ENCODE peak calls at places on chromosome 3, in seven cellular contexts. M, D, R, A, B, H and E are unnamed samples.

GRCh38 chr3:179898024-179898423 is 138.7 kb downstream of the PEX5L start:
- DNase-seq in M (no peak), R (peak), H (no peak), B (peak), A (no peak), D (peak), E (peak)

GRCh38 chr3:101803152-101803782 is 24.3 kb downstream of the NXPE3 start:
- DNase-seq in A (peak), B (peak), H (peak), R (peak), M (peak), D (peak), E (peak)

GRCh38 chr3:105907790-105908189 is 39.0 kb upstream of the CBLB start:
- DNase-seq in A (no peak), R (no peak), H (no peak), M (peak), D (no peak), B (no peak), E (no peak)

GRCh38 chr3:51686512-51687215 is 15.6 kb downstream of the TEX264 start:
- DNase-seq in R (no peak), D (no peak), H (peak), B (peak), M (peak), A (peak), E (no peak)

GRCh38 chr3:172524611-172525010 is 1.4 kb upstream of the TNFSF10 start:
- DNase-seq in A (no peak), B (peak), M (no peak), D (no peak), H (no peak), R (no peak), E (no peak)

GRCh38 chr3:141465221-141465620 is 21.6 kb upstream of the RASA2 start:
- DNase-seq in R (no peak), M (no peak), B (peak), H (no peak), D (no peak), A (no peak), E (no peak)

GRCh38 chr3:16148783-16149182 is 25.7 kb upstream of the GALNT15 start:
- DNase-seq in A (peak), H (peak), R (no peak), B (peak), D (no peak), M (no peak), E (no peak)

GRCh38 chr3:184336484-184337230 is 743 bp upstream of the FAM131A start:
- DNase-seq in D (peak), B (peak), R (no peak), A (no peak), M (no peak), H (peak), E (no peak)

GRCh38 chr3:140456974-140457373 is 220.9 kb upstream of the TRIM42 start:
- DNase-seq in H (no peak), M (no peak), B (no peak), D (no peak), R (no peak), A (no peak), E (no peak)

GRCh38 chr3:195175476-195176337 is 95.3 kb downstream of the XXYLT1 start:
- DNase-seq in M (no peak), D (no peak), H (no peak), R (no peak), B (no peak), A (no peak), E (no peak)

GRCh38 chr3:59727902-59728301 is 678.1 kb upstream of the CFAP20DC start:
- DNase-seq in M (no peak), R (no peak), H (no peak), A (no peak), D (no peak), B (no peak), E (no peak)

GRCh38 chr3:181752202-181752671 is 40.5 kb downstream of the SOX2 start:
- DNase-seq in D (no peak), M (no peak), R (no peak), A (no peak), H (no peak), B (no peak), E (no peak)

GRCh38 chr3:35946857-35947514 is 307.7 kb downstream of the ARPP21 start:
- DNase-seq in R (no peak), D (no peak), H (no peak), M (no peak), B (no peak), A (no peak), E (no peak)

GRCh38 chr3:126349071-126349470 is 8.1 kb downstream of the KLF15 start:
- DNase-seq in R (no peak), A (no peak), B (no peak), H (peak), D (no peak), M (no peak), E (peak)

GRCh38 chr3:195903950-195904290 is 4.4 kb downstream of the TNK2 start:
- DNase-seq in D (no peak), R (no peak), M (no peak), H (no peak), B (no peak), A (no peak), E (no peak)

GRCh38 chr3:194350726-194351071 is 429 bp downstream of the CPN2 start:
- DNase-seq in A (no peak), R (no peak), M (no peak), H (no peak), D (no peak), B (no peak), E (no peak)

GRCh38 chr3:152267831-152268500 is 763 bp upstream of the MBNL1 start:
- DNase-seq in A (no peak), D (no peak), B (no peak), R (no peak), M (no peak), H (no peak), E (no peak)

GRCh38 chr3:87793322-87793877 is 265.4 kb downstream of the CGGBP1 start:
- DNase-seq in D (no peak), A (no peak), M (no peak), R (no peak), H (no peak), B (no peak), E (no peak)

GRCh38 chr3:128983293-128984069 is 10.4 kb downstream of the CFAP92 start:
- DNase-seq in M (no peak), H (no peak), B (no peak), R (no peak), A (no peak), D (no peak), E (no peak)

GRCh38 chr3:165529451-165529850 is 307.8 kb downstream of the BCHE start:
- DNase-seq in H (no peak), M (no peak), B (no peak), R (no peak), A (no peak), D (no peak), E (no peak)

GRCh38 chr3:11850003-11850402 is 3.3 kb upstream of the TAMM41 start:
- DNase-seq in R (no peak), A (no peak), H (no peak), M (no peak), B (no peak), D (no peak), E (no peak)
- TF ChIP-seq CTCF in R (no peak), A (no peak), H (no peak), M (no peak), B (no peak), D (peak), E (peak)

DNA sequence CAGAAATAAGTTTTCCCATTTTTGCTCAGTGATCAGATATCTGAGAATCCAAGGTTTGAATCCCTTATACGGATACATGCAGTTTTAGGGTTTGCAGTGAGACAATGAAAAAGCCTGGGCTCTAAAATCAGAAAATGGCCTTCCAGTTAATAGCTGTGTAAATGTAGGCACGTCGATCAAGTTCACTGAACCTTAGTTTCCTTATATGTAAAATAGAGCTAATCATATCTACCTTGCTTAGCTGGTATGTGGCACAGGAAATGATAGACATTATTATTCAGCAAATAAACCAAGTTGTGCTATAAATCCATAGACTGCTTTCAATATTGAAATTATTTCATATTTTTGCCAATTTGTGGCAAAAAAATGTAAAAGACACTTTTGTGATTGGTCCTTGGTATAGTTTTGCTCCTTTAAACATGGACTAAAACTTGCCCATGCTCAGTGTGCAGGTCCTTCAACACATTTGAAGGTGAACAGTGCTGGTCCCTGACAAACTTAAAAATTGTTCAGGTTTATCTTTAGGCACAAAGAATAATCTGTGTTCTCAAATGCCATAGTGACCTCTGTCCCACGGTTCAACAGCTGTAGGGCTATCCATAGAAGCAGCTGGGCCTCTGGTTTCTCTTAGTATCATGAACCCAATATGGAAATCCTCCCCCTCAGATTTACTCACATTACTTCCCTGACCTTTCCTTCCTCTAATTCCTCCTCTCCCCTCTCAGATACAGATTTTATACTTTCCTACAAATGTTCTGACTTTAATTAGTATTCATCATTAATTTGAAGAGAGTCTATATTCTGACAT is 51.0 kb downstream of the CCDC54 start:
- DNase-seq in D (no peak), B (no peak), R (no peak), A (no peak), M (no peak), H (no peak), E (no peak)
- H3K4me3 ChIP-seq in D (no peak), B (no peak), R (no peak), A (no peak), M (no peak), H (no peak), E (no peak)

DNA sequence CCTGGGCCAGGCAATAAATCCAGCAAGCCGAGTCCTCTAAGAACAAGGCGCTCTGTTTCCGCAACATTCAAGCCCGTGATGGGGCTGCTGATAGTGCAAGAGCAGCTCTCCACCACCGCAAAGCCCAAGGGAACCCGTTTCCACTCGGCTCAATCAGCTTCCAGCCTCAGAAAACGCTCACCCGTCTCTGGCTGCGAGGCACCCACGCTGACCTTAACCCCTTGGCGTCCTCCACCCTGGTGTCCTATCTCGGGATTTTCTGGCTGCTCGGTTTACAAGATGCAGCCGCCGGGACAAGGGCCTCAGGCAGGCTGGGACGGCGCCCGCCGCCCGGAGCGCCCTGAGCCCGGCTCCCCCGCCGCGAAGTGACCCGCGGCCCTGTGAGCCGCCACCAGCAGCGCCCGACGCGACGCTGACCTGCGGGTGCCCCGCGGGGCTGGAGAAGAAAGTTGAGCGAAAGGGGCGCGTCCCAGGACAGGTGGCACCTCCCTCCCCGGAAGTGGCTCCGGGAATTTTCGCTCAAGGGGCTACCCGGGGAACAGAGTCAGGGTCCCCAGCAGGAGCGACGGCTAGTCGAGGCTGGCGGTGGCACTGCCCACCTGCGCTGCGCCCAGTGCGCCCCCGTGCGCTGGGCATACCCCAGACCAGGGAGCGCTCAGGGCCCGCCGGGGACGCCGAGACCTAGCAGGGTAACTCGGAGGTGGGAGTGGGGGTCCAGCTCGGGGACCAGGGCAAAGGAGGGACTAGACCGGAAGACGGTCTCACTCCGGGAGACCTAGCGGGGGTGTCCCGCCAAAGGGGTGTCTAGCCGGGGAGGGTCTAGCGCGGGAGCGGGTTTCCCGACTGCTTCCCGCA is 18.1 kb downstream of the SPATA12 start:
- DNase-seq in D (peak), R (peak), B (peak), M (peak), A (peak), H (peak), E (peak)
- TF ChIP-seq CTCF in D (peak), R (peak), B (no peak), M (peak), A (no peak), H (no peak), E (no peak)

GRCh38 chr3:187101184-187102072 is 37.9 kb downstream of the RPL39L start:
- DNase-seq in A (peak), D (no peak), M (no peak), H (peak), B (peak), R (peak), E (no peak)
- H3K4me3 ChIP-seq in A (peak), D (no peak), M (no peak), H (no peak), B (peak), R (peak), E (no peak)